ENCODE peak calls at places on chromosomes 3 and 15, in five cellular contexts. One of them, this sample, is unnamed.

GRCh38 chr3:134406331-134407246 is 32.3 kb upstream of the AMOTL2 start:
- DNase-seq in K562: no peak
- DNase-seq in GM12878: no peak
- DNase-seq in HepG2: no peak
- DNase-seq in H1: peak
- DNase-seq in this sample: peak

GRCh38 chr3:162865466-162865865 is 1368.9 kb downstream of the OTOL1 start:
- DNase-seq in K562: no peak
- DNase-seq in GM12878: no peak
- DNase-seq in HepG2: no peak
- DNase-seq in H1: no peak
- DNase-seq in this sample: no peak

GRCh38 chr15:67018451-67018850 is 47.0 kb upstream of the SMAD3 start:
- DNase-seq in K562: no peak
- DNase-seq in GM12878: no peak
- DNase-seq in HepG2: no peak
- DNase-seq in H1: no peak
- DNase-seq in this sample: no peak

GRCh38 chr15:97470417-97470816 is 490.1 kb upstream of the ARRDC4 start:
- DNase-seq in K562: no peak
- DNase-seq in GM12878: no peak
- DNase-seq in HepG2: no peak
- DNase-seq in H1: no peak
- DNase-seq in this sample: no peak

GRCh38 chr15:65323071-65323511 is 18.6 kb downstream of the RNU5B-1 start:
- DNase-seq in K562: no peak
- DNase-seq in GM12878: no peak
- DNase-seq in HepG2: no peak
- DNase-seq in H1: no peak
- DNase-seq in this sample: peak

GRCh38 chr15:37771462-37771861 is 163.0 kb upstream of the TMCO5A start:
- DNase-seq in K562: no peak
- DNase-seq in GM12878: no peak
- DNase-seq in HepG2: no peak
- DNase-seq in H1: no peak
- DNase-seq in this sample: no peak

GRCh38 chr15:48414015-48414414 is 82.8 kb downstream of the DUT start:
- DNase-seq in K562: no peak
- DNase-seq in GM12878: no peak
- DNase-seq in HepG2: no peak
- DNase-seq in H1: no peak
- DNase-seq in this sample: no peak

GRCh38 chr15:38620108-38620507 is 55.5 kb upstream of the RASGRP1 start:
- DNase-seq in K562: no peak
- DNase-seq in GM12878: no peak
- DNase-seq in HepG2: no peak
- DNase-seq in H1: no peak
- DNase-seq in this sample: no peak

GRCh38 chr15:49982586-49982985 is 136.4 kb downstream of the ATP8B4 start:
- DNase-seq in K562: no peak
- DNase-seq in GM12878: no peak
- DNase-seq in HepG2: no peak
- DNase-seq in H1: no peak
- DNase-seq in this sample: no peak

GRCh38 chr15:85753791-85754452 is 40.8 kb downstream of the KLHL25 start:
- DNase-seq in K562: no peak
- DNase-seq in GM12878: no peak
- DNase-seq in HepG2: no peak
- DNase-seq in H1: no peak
- DNase-seq in this sample: no peak

GRCh38 chr3:63914312-63914711 is 2.1 kb upstream of the SCAANT1 start:
- DNase-seq in K562: no peak
- DNase-seq in GM12878: no peak
- DNase-seq in HepG2: no peak
- DNase-seq in H1: no peak
- DNase-seq in this sample: no peak

GRCh38 chr3:51434746-51435323 is 43.8 kb downstream of the RBM15B start:
- DNase-seq in K562: peak
- DNase-seq in GM12878: peak
- DNase-seq in HepG2: peak
- DNase-seq in H1: no peak
- DNase-seq in this sample: peak

GRCh38 chr3:65597225-65597951 is 441.3 kb downstream of the MAGI1 start:
- DNase-seq in K562: no peak
- DNase-seq in GM12878: no peak
- DNase-seq in HepG2: no peak
- DNase-seq in H1: peak
- DNase-seq in this sample: peak

GRCh38 chr3:122484985-122485384 is 29.8 kb downstream of the KPNA1 start:
- DNase-seq in K562: no peak
- DNase-seq in GM12878: no peak
- DNase-seq in HepG2: no peak
- DNase-seq in H1: no peak
- DNase-seq in this sample: no peak

GRCh38 chr15:28094732-28095521 is 4.2 kb downstream of the OCA2 start:
- DNase-seq in K562: no peak
- DNase-seq in GM12878: no peak
- DNase-seq in HepG2: no peak
- DNase-seq in H1: no peak
- DNase-seq in this sample: peak

GRCh38 chr15:99104788-99105515 is at the start of gene SYNM:
- DNase-seq in K562: peak
- DNase-seq in GM12878: no peak
- DNase-seq in HepG2: peak
- DNase-seq in H1: no peak
- DNase-seq in this sample: peak

GRCh38 chr3:33439421-33440327 is 531 bp downstream of the UBP1 start:
- DNase-seq in K562: peak
- DNase-seq in GM12878: no peak
- DNase-seq in HepG2: peak
- DNase-seq in H1: no peak
- DNase-seq in this sample: peak

GRCh38 chr3:29695201-29695904 is 414.5 kb downstream of the RBMS3 start:
- DNase-seq in K562: no peak
- DNase-seq in GM12878: no peak
- DNase-seq in HepG2: no peak
- DNase-seq in H1: no peak
- DNase-seq in this sample: no peak

GRCh38 chr15:91589360-91589759 is 264.1 kb upstream of the SLCO3A1 start:
- DNase-seq in K562: no peak
- DNase-seq in GM12878: no peak
- DNase-seq in HepG2: peak
- DNase-seq in H1: no peak
- DNase-seq in this sample: no peak

GRCh38 chr15:62658498-62658897 is 384.0 kb upstream of the TPM1 start:
- DNase-seq in K562: no peak
- DNase-seq in GM12878: no peak
- DNase-seq in HepG2: no peak
- DNase-seq in H1: no peak
- DNase-seq in this sample: no peak

GRCh38 chr15:88563638-88564037 is 17.2 kb upstream of the DET1 start:
- DNase-seq in K562: peak
- DNase-seq in GM12878: no peak
- DNase-seq in HepG2: no peak
- DNase-seq in H1: no peak
- DNase-seq in this sample: no peak

GRCh38 chr3:13130464-13131193 is 57.4 kb upstream of the IQSEC1 start:
- DNase-seq in K562: no peak
- DNase-seq in GM12878: no peak
- DNase-seq in HepG2: no peak
- DNase-seq in H1: no peak
- DNase-seq in this sample: no peak

GRCh38 chr15:51267714-51268105 is 70.7 kb downstream of the CYP19A1 start:
- DNase-seq in K562: no peak
- DNase-seq in GM12878: no peak
- DNase-seq in HepG2: no peak
- DNase-seq in H1: no peak
- DNase-seq in this sample: peak

GRCh38 chr3:107112356-107112755 is 264.9 kb upstream of the CCDC54 start:
- DNase-seq in K562: no peak
- DNase-seq in GM12878: no peak
- DNase-seq in HepG2: no peak
- DNase-seq in H1: no peak
- DNase-seq in this sample: no peak

GRCh38 chr3:22474706-22475470 is 723.9 kb upstream of the ZNF385D start:
- DNase-seq in K562: no peak
- DNase-seq in GM12878: no peak
- DNase-seq in HepG2: no peak
- DNase-seq in H1: no peak
- DNase-seq in this sample: no peak

GRCh38 chr3:9396301-9396631 is 1.1 kb upstream of the SETD5 start:
- DNase-seq in K562: peak
- DNase-seq in GM12878: peak
- DNase-seq in HepG2: no peak
- DNase-seq in H1: peak
- DNase-seq in this sample: no peak

GRCh38 chr3:153070153-153070868 is 91.7 kb upstream of the RAP2B start:
- DNase-seq in K562: peak
- DNase-seq in GM12878: no peak
- DNase-seq in HepG2: no peak
- DNase-seq in H1: no peak
- DNase-seq in this sample: no peak

GRCh38 chr15:71515375-71516186 is 294.8 kb upstream of the NR2E3 start:
- DNase-seq in K562: no peak
- DNase-seq in GM12878: no peak
- DNase-seq in HepG2: no peak
- DNase-seq in H1: no peak
- DNase-seq in this sample: no peak

GRCh38 chr15:80825361-80826030 is 46.3 kb downstream of the CEMIP start:
- DNase-seq in K562: no peak
- DNase-seq in GM12878: no peak
- DNase-seq in HepG2: no peak
- DNase-seq in H1: no peak
- DNase-seq in this sample: no peak

GRCh38 chr3:41158947-41159346 is 40.4 kb upstream of the CTNNB1 start:
- DNase-seq in K562: no peak
- DNase-seq in GM12878: no peak
- DNase-seq in HepG2: no peak
- DNase-seq in H1: no peak
- DNase-seq in this sample: no peak
- TF ChIP-seq SIN3A in K562: no peak
- TF ChIP-seq SIN3A in GM12878: no peak
- TF ChIP-seq SIN3A in HepG2: no peak
- TF ChIP-seq SIN3A in H1: no peak
- TF ChIP-seq SIN3A in this sample: no peak

GRCh38 chr3:36678216-36679013 is 85.9 kb downstream of the DCLK3 start:
- DNase-seq in K562: no peak
- DNase-seq in GM12878: no peak
- DNase-seq in HepG2: no peak
- DNase-seq in H1: no peak
- DNase-seq in this sample: no peak

GRCh38 chr3:36677331-36678007 is 86.9 kb downstream of the DCLK3 start:
- DNase-seq in K562: no peak
- DNase-seq in GM12878: no peak
- DNase-seq in HepG2: peak
- DNase-seq in H1: no peak
- DNase-seq in this sample: no peak

GRCh38 chr3:36679384-36680200 is 84.8 kb downstream of the DCLK3 start:
- DNase-seq in K562: no peak
- DNase-seq in GM12878: no peak
- DNase-seq in HepG2: no peak
- DNase-seq in H1: no peak
- DNase-seq in this sample: no peak

DNA sequence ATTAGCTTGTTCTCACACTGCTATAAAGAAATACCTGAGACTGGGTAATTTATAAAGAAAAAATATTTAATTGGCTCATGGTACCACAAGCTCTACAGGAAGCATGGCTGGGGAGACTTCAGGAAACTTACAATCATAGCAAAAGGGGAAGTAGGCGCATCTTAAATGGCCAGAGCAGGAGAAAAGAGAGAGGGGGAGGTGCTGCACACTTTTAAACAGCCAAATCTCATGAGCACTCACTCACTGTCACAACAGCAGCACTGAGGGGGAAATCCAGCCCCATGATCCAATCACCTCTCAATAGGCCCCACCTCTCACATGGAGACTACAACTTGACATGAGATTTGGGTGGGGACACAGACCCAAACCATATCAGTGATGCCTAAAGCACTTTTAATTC is 82.5 kb downstream of the DCLK3 start:
- DNase-seq in K562: no peak
- DNase-seq in GM12878: no peak
- DNase-seq in HepG2: no peak
- DNase-seq in H1: no peak
- DNase-seq in this sample: no peak
- TF ChIP-seq EP300 in K562: no peak
- TF ChIP-seq EP300 in GM12878: no peak
- TF ChIP-seq EP300 in HepG2: no peak
- TF ChIP-seq EP300 in H1: no peak
- TF ChIP-seq EP300 in this sample: no peak

GRCh38 chr3:15342945-15343344 is 10.6 kb upstream of the SH3BP5 start:
- DNase-seq in K562: no peak
- DNase-seq in GM12878: no peak
- DNase-seq in HepG2: no peak
- DNase-seq in H1: no peak
- DNase-seq in this sample: no peak
- TF ChIP-seq SIN3A in K562: no peak
- TF ChIP-seq SIN3A in GM12878: no peak
- TF ChIP-seq SIN3A in HepG2: no peak
- TF ChIP-seq SIN3A in H1: no peak
- TF ChIP-seq SIN3A in this sample: no peak

GRCh38 chr15:57646057-57646456 is 54.4 kb downstream of the MYZAP start:
- DNase-seq in K562: no peak
- DNase-seq in GM12878: no peak
- DNase-seq in HepG2: no peak
- DNase-seq in H1: no peak
- DNase-seq in this sample: no peak

GRCh38 chr15:57651445-57651844 is 55.1 kb upstream of the POLR2M start:
- DNase-seq in K562: no peak
- DNase-seq in GM12878: no peak
- DNase-seq in HepG2: no peak
- DNase-seq in H1: no peak
- DNase-seq in this sample: no peak

GRCh38 chr15:57647071-57647790 is 55.5 kb downstream of the MYZAP start:
- DNase-seq in K562: no peak
- DNase-seq in GM12878: no peak
- DNase-seq in HepG2: no peak
- DNase-seq in H1: no peak
- DNase-seq in this sample: no peak

GRCh38 chr15:57649138-57649537 is 57.4 kb upstream of the POLR2M start:
- DNase-seq in K562: no peak
- DNase-seq in GM12878: no peak
- DNase-seq in HepG2: no peak
- DNase-seq in H1: no peak
- DNase-seq in this sample: no peak

GRCh38 chr15:57647791-57648130 is 56.1 kb downstream of the MYZAP start:
- DNase-seq in K562: no peak
- DNase-seq in GM12878: no peak
- DNase-seq in HepG2: no peak
- DNase-seq in H1: no peak
- DNase-seq in this sample: no peak
- TF ChIP-seq EP300 in K562: no peak
- TF ChIP-seq EP300 in GM12878: no peak
- TF ChIP-seq EP300 in HepG2: no peak
- TF ChIP-seq EP300 in H1: no peak
- TF ChIP-seq EP300 in this sample: no peak